ENCODE peak calls at places on chromosomes 5 and 9, in nine cellular contexts. C is kidney epithelial cell; S is body of pancreas; L is Calu3; G is NCI-H69; Q is HAP-1; B is CD8-positive, alpha-beta T cell; X is occipital lobe; U is AG04449. H is an unnamed sample.

GRCh38 chr5:115843444-115844130 is 1.9 kb downstream of the AP3S1 start:
- DNase-seq in C (no peak), S (no peak), L (no peak), G (no peak), Q (no peak), B (no peak), X (no peak), U (no peak), H (no peak)

GRCh38 chr5:123115020-123115419 is 26.0 kb downstream of the PRDM6 start:
- DNase-seq in C (no peak), S (no peak), L (no peak), G (peak; percentile 80), Q (no peak), B (no peak), X (no peak), U (no peak), H (no peak)

GRCh38 chr9:94912700-94913249 is 186.3 kb downstream of the AOPEP start:
- DNase-seq in C (peak; percentile 85), S (peak; percentile 42), L (peak; percentile 47), G (peak; percentile 77), Q (peak; percentile 45), B (no peak), X (no peak), U (no peak), H (no peak)

GRCh38 chr5:122183098-122183794 is 53.9 kb downstream of the ZNF474 start:
- DNase-seq in C (peak; percentile 63), S (peak; percentile 58), L (peak; percentile 62), G (peak; percentile 88), Q (peak; percentile 72), B (no peak), X (no peak), U (no peak), H (peak; percentile 21)

GRCh38 chr5:33037101-33037500 is 326.0 kb downstream of the NPR3 start:
- DNase-seq in C (no peak), S (no peak), L (no peak), G (no peak), Q (no peak), B (no peak), X (no peak), U (no peak), H (no peak)

GRCh38 chr5:142961435-142962171 is 191.4 kb downstream of the ARHGAP26 start:
- DNase-seq in C (no peak), S (no peak), L (no peak), G (no peak), Q (no peak), B (no peak), X (no peak), U (no peak), H (no peak)

GRCh38 chr9:128207076-128207731 is 4.0 kb downstream of the DNM1 start:
- DNase-seq in C (no peak), S (no peak), L (no peak), G (no peak), Q (no peak), B (no peak), X (no peak), U (no peak), H (no peak)

GRCh38 chr9:136405481-136405880 is 4.9 kb downstream of the ENTR1 start:
- DNase-seq in C (no peak), S (no peak), L (no peak), G (no peak), Q (no peak), B (no peak), X (no peak), U (no peak), H (no peak)

GRCh38 chr9:127778280-127779135 is at the start of gene SH2D3C:
- DNase-seq in C (no peak), S (no peak), L (no peak), G (no peak), Q (no peak), B (no peak), X (no peak), U (no peak), H (no peak)

GRCh38 chr9:97703437-97704326 is 6.5 kb upstream of the XPA start:
- DNase-seq in C (peak; percentile 93), S (peak; percentile 50), L (peak; percentile 40), G (peak; percentile 98), Q (no peak), B (no peak), X (no peak), U (peak; percentile 45), H (no peak)

GRCh38 chr9:99176527-99177013 is 45.2 kb downstream of the ALG2 start:
- DNase-seq in C (no peak), S (no peak), L (no peak), G (peak; percentile 60), Q (no peak), B (no peak), X (no peak), U (no peak), H (no peak)

GRCh38 chr5:34014614-34015013 is 6.8 kb upstream of the AMACR start:
- DNase-seq in C (no peak), S (no peak), L (no peak), G (no peak), Q (no peak), B (no peak), X (no peak), U (no peak), H (no peak)

H was measured in posterior cingulate gyrus.